ENCODE peak calls at places on chromosomes 16 and 17, in six cellular contexts. A is K562, P is upper lobe of right lung, O is left lung, F is BE2C, C is psoas muscle. Q is an unnamed sample. For H3K4me1, the result is how much of the 10 kb centered on the place peaks cover.

GRCh38 chr17:50559674-50560184 is 786 bp upstream of the CACNA1G start:
- DNase-seq in A (peak), O (peak), P (no peak), C (no peak), F (no peak), Q (peak)

GRCh38 chr16:48535831-48536599 is 74.0 kb downstream of the N4BP1 start:
- DNase-seq in C (peak), P (peak), A (no peak), O (peak), F (no peak), Q (peak)

GRCh38 chr16:15576960-15577958 is 65.7 kb downstream of the MARF1 start:
- DNase-seq in F (peak), A (peak), O (no peak), P (no peak), C (no peak), Q (no peak)

GRCh38 chr17:2084129-2084765 is 29.3 kb downstream of the HIC1 start:
- DNase-seq in P (no peak), C (peak), O (no peak), F (peak), A (peak), Q (peak)

GRCh38 chr17:27457405-27457730 is 1.1 kb downstream of the KSR1 start:
- DNase-seq in C (no peak), P (no peak), O (no peak), A (no peak), F (no peak), Q (no peak)

GRCh38 chr16:19595043-19595767 is 39.7 kb downstream of the VPS35L start:
- DNase-seq in C (no peak), A (no peak), F (no peak), P (no peak), O (peak), Q (no peak)

GRCh38 chr17:82752371-82753200 is 721 bp downstream of the TBCD start:
- DNase-seq in C (peak), F (peak), O (no peak), P (peak), A (peak), Q (no peak)

GRCh38 chr16:23716484-23716883 is 3.5 kb upstream of the ERN2 start:
- DNase-seq in F (no peak), O (no peak), C (no peak), A (no peak), P (no peak), Q (no peak)

GRCh38 chr17:35051183-35051578 is 12.3 kb downstream of the RFFL start:
- DNase-seq in C (no peak), A (no peak), O (no peak), F (no peak), P (no peak), Q (no peak)

GRCh38 chr16:71775949-71776348 is 32.7 kb downstream of the AP1G1 start:
- DNase-seq in O (no peak), F (no peak), C (no peak), P (no peak), A (no peak), Q (no peak)

GRCh38 chr16:67024384-67024896 is 4.5 kb upstream of the CBFB start:
- DNase-seq in F (no peak), A (no peak), C (no peak), P (peak), O (peak), Q (peak)

GRCh38 chr17:37088913-37089312 is 140.2 kb downstream of the AATF start:
- DNase-seq in F (peak), A (no peak), P (no peak), C (no peak), O (no peak), Q (no peak)

GRCh38 chr17:79840204-79840988 is 1.2 kb upstream of the CBX4 start:
- DNase-seq in P (peak), O (peak), C (peak), F (no peak), A (no peak), Q (peak)

GRCh38 chr17:79842656-79843474 is 3.6 kb upstream of the CBX4 start:
- DNase-seq in F (no peak), A (no peak), O (no peak), P (no peak), C (no peak), Q (no peak)

GRCh38 chr17:79840989-79841286 is 1.7 kb upstream of the CBX4 start:
- DNase-seq in O (no peak), F (no peak), A (no peak), C (no peak), P (no peak), Q (no peak)

GRCh38 chr17:79842136-79842655 is 3.0 kb upstream of the CBX4 start:
- DNase-seq in C (no peak), A (no peak), P (no peak), O (no peak), F (no peak), Q (no peak)

GRCh38 chr17:79841369-79842135 is 2.3 kb upstream of the CBX4 start:
- DNase-seq in P (no peak), C (no peak), F (no peak), O (no peak), A (no peak), Q (no peak)
- H3K4me1 ChIP-seq in P (half or more), C (under half), F (under half), O (under half), A (half or more), Q (under half)

GRCh38 chr16:50719401-50720337 is 22.2 kb upstream of the CYLD start:
- DNase-seq in O (peak), P (no peak), F (no peak), C (no peak), A (no peak), Q (no peak)
- TF ChIP-seq CTCF in O (no peak), P (no peak), F (no peak), C (no peak), A (peak), Q (no peak)

GRCh38 chr16:89473136-89473712 is 17.1 kb downstream of the ANKRD11 start:
- DNase-seq in A (no peak), F (no peak), O (no peak), P (no peak), C (no peak), Q (no peak)
- H3K4me1 ChIP-seq in A (under half), F (under half), O (under half), P (half or more), C (half or more), Q (under half)

DNA sequence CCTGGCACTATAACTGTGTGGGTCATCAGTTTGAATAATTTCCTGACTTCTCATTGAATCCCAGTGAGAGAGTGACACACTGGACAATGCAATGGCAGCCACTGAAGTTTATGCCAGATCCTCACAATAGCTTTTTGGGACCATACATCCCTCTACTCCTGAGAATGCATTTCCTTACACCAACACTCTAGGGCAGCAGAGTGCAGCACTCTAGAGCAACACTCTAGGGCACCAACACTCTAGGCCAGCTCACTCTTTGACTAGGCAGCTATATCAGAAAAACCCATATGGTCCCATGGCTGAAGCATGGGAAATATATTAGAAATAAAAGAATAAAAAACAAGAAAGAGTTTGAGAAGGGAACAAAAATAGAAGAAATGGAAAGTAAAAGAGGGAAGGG is 309.2 kb downstream of the MAP2K6 start:
- DNase-seq in P (no peak), O (no peak), A (no peak), F (no peak), C (no peak), Q (no peak)
- TF ChIP-seq CTCF in P (no peak), O (no peak), A (peak), F (no peak), C (no peak), Q (no peak)

DNA sequence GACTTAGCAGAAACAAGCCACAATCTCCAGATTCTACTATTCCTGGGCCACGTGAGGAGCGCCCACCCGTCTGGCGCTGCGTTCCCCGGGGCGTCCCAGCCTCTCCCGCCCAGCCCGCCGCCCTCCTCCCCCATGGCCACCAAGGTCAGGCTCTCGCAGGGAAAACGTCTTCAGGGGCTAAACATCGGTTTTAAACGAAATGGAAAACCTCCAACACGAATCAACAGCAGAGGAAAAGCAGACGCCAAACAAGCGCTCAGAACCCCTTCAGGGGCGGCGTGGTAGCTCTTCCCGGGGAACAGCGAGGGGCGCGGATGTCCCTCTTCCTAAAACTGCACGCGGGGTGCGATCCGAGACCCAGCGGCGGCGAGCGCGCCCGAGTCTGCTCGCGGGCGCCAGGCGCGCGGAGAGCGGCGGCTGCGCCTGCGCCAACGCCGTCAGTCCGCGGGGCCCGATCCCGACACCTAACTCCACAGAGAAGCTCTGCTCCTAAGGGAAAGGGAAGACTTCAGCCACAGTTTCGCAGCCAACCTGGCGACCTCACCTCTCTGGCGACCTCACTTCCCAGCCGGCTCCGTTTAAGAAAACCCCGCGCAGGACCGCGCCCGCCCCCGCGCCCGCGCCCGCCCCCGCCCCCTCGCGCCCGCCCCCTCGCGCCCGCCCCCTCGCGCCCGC is 499 bp upstream of the COG1 start:
- DNase-seq in C (peak), P (peak), A (peak), F (peak), O (peak), Q (peak)
- H3K4me1 ChIP-seq in C (under half), P (under half), A (under half), F (under half), O (under half), Q (under half)

DNA sequence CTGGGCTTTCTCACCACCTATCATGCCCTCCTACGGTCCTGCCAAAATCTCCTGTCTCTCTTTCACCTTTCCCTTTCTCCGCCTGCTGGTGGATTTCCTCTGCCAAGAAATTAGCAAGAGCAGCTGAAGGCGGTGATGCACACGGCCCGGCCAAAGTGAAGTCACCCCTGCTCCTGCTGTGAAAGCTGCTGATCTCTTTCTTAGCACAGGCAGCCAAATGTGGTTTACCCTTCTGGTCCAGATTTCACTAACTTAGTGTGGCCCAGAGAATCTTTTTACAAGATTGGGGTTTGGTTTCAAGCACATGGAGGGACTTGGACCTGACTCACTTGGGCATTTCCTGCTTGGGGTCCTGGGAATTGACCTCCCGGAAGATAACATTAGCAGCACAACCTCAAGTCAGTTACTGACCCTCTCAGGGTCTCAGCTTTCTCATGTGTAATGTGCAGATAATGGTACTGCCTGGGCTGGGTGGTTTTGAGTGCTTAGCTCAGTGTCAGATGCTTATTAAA is 155.7 kb downstream of the SOCS1 start:
- DNase-seq in A (peak), O (no peak), P (no peak), C (peak), F (no peak), Q (peak)
- TF ChIP-seq CTCF in A (peak), O (no peak), P (no peak), C (no peak), F (no peak), Q (peak)

GRCh38 chr16:52624891-52625290 is 77.9 kb upstream of the TOX3 start:
- DNase-seq in P (no peak), A (no peak), C (no peak), F (no peak), O (no peak), Q (no peak)
- H3K4me1 ChIP-seq in P (under half), A (under half), C (under half), F (under half), O (under half), Q (under half)

DNA sequence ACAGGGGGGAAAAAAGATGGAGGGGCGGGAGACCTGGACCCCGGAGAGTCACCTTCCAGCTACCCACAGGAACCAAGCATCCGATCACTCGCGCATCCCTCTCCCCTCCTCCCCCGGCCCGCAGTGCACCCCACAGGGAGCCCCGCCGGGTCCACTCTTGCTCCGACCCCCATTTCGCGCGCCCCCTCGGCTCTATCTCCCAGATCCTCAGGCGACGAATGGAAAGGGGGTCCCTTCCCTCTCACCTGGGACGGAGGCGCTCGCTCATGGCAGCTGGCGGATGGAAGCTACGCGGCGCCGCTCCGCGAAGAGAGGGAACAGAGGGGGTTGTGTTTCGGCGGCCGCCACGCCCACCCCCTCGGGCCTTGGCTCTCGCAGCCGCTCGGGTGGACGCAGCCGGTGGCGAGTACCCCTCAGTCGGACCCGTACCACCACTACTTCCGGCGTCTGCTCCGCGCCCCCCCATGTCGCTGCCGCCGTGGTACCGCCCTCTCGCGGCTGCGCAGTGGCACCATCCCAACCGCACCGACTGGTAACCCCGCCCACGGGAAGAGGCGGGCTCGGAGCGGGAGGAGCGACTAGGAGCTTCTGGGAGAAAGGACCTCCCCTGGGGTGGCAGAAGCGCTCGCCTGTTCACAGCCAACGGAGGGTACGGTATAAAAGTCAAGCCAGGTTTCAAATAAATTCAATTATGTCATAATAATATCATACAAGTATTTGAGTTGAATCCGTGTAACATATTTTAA is 29.7 kb downstream of the CPSF4L start:
- DNase-seq in P (peak), O (peak), F (peak), A (peak), C (peak), Q (peak)
- TF ChIP-seq CTCF in P (peak), O (peak), F (peak), A (peak), C (peak), Q (peak)